ENCODE peak calls at places on chromosomes 16 and 17, in four cellular contexts. S is IMR-90, O is H9, E is mesendoderm. N is an unnamed sample.

GRCh38 chr17:64498308-64499203 is 1.7 kb upstream of the POLG2 start:
- DNase-seq in O (no peak), S (no peak), E (no peak), N (no peak)

GRCh38 chr17:55134486-55135157 is 130.1 kb upstream of the HLF start:
- DNase-seq in S (peak), E (no peak), O (no peak), N (no peak)

GRCh38 chr16:5479925-5480324 is 382.3 kb upstream of the EEF2KMT start:
- DNase-seq in S (no peak), E (peak), O (no peak), N (no peak)

GRCh38 chr17:4881761-4882555 is 17.4 kb upstream of the C17orf107 start:
- DNase-seq in E (peak), O (peak), S (peak), N (peak)

GRCh38 chr17:1231456-1231855 is 38.8 kb upstream of the BHLHA9 start:
- DNase-seq in E (no peak), S (no peak), O (no peak), N (no peak)

GRCh38 chr17:54172654-54173316 is 350.1 kb downstream of the KIF2B start:
- DNase-seq in O (peak), S (no peak), E (peak), N (no peak)

GRCh38 chr17:80616705-80617104 is 72.1 kb downstream of the RPTOR start:
- DNase-seq in S (no peak), O (no peak), E (no peak), N (no peak)

GRCh38 chr16:24917891-24918290 is 72.1 kb downstream of the SLC5A11 start:
- DNase-seq in S (no peak), E (no peak), O (no peak), N (no peak)

GRCh38 chr17:72122668-72123495 is 2.1 kb downstream of the SOX9 start:
- DNase-seq in E (peak), S (peak), O (peak), N (no peak)

GRCh38 chr17:28612936-28613872 is 781 bp downstream of the RSKR start:
- DNase-seq in O (peak), S (peak), E (peak), N (peak)

GRCh38 chr17:28570716-28571254 is 539 bp downstream of the PIGS start:
- DNase-seq in E (peak), S (no peak), O (peak), N (no peak)

GRCh38 chr17:17740627-17741237 is 59.5 kb downstream of the RAI1 start:
- DNase-seq in E (no peak), S (no peak), O (peak), N (no peak)

GRCh38 chr16:84617068-84617630 is 729 bp downstream of the COTL1 start:
- DNase-seq in E (no peak), O (peak), S (no peak), N (no peak)

GRCh38 chr17:50916026-50916707 is 50.0 kb upstream of the TOB1 start:
- DNase-seq in O (no peak), E (no peak), S (peak), N (no peak)

GRCh38 chr16:2147981-2148671 is at the start of gene RAB26:
- DNase-seq in E (peak), S (peak), O (peak), N (peak)
- H3K23ac ChIP-seq in E (peak), S (peak), O (no peak), N (peak)

GRCh38 chr16:52050418-52050817 is 496.5 kb downstream of the TOX3 start:
- DNase-seq in E (no peak), S (peak), O (no peak), N (no peak)
- H3K23ac ChIP-seq in E (no peak), S (no peak), O (no peak), N (no peak)

DNA sequence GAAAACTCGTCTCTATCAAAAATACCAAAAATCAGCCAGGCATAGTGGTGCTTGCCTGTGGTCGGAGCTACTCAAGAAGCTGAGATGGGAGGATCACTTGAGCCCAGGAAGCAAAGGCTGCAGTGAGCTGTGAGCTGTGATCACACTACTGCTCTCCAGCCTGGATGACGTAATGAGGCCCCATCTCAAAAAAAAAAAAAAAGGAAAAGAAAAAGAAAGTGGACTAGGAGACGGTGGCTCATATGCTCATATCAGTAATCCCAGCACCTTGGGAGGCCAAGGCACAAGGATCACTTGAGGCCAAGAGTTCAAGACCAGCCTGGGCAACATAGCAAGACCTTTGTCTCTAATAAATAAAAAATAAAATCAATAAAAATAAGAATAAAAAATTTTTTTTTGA is 8.8 kb upstream of the SUMO2 start:
- DNase-seq in S (peak), E (peak), O (no peak), N (no peak)
- H3K23ac ChIP-seq in S (no peak), E (no peak), O (no peak), N (no peak)

GRCh38 chr16:2236362-2237075 is at the start of gene DNASE1L2:
- DNase-seq in O (peak), S (no peak), E (peak), N (peak)
- H3K23ac ChIP-seq in O (no peak), S (no peak), E (no peak), N (peak)

GRCh38 chr17:44324571-44325275 is at the start of gene SLC25A39:
- DNase-seq in O (peak), S (peak), E (peak), N (peak)
- H3K23ac ChIP-seq in O (no peak), S (peak), E (no peak), N (peak)

DNA sequence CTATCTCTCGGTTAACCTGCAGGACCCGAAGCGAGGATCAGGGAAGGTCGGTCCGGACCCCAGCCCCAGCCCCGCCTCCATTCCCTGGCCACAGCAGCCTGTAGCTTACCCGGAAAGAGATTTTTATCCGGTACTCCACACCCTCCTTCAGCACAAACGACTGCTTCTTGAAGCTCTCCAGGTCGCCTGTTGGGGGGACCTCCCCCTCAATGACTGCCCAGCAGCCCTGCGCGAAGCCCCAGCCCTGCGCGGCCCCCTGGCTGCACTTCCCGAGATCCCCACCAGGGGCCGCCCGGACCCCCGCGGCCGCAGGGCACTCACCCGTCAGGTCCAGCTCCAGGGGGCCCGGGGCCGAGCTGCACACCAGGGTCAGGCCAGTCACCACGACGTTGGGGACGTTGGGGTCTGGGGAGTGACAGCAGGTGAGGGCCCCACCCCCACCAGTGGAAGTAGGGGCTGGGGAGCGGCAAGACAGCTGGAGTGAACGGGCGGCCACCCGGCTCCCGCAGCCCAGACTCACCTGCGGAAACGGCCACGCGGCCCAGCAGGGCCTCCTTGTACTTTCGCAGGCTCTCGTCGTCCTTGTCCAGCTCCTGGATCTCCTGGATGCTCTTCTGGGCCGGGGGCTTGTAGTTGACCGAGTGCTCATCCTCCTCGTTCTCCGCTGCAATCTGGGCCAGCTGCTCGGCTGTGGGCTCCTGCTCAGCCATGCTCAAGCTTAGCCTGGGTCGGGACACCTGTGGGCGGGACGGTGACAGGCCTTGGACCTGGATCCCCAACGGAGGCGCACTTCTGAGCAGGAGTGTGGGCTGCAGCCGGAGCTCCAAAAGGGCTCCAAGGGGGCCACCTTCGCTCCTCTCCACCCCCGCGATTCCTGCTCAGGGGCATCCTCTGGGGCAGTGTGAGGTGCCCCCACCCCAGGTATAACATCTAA is 1.6 kb downstream of the ARHGDIA start:
- DNase-seq in S (no peak), E (peak), O (peak), N (no peak)
- H3K23ac ChIP-seq in S (peak), E (peak), O (no peak), N (peak)

N was measured in neuronal stem cell.